ENCODE peak calls at places on chromosomes 1 and 21, in five cellular contexts. O, H, C, Y and V are unnamed samples.

GRCh38 chr1:201648066-201648910 is 109.4 kb downstream of the NAV1 start:
- DNase-seq in O (peak), H (peak), C (peak), Y (peak), V (no peak)

GRCh38 chr1:82706741-82707140 is 906.0 kb downstream of the ADGRL2 start:
- DNase-seq in O (no peak), H (no peak), C (no peak), Y (no peak), V (no peak)

GRCh38 chr1:89702520-89703045 is 69.7 kb downstream of the LRRC8C start:
- DNase-seq in O (no peak), H (no peak), C (no peak), Y (no peak), V (no peak)

GRCh38 chr1:241934181-241934815 is 23.3 kb upstream of the BECN2 start:
- DNase-seq in O (no peak), H (no peak), C (no peak), Y (peak), V (peak)

GRCh38 chr1:89724369-89725015 is 91.6 kb downstream of the LRRC8C start:
- DNase-seq in O (no peak), H (no peak), C (peak), Y (peak), V (no peak)

GRCh38 chr1:185517808-185518419 is 200.9 kb upstream of the IVNS1ABP start:
- DNase-seq in O (no peak), H (no peak), C (no peak), Y (peak), V (no peak)

GRCh38 chr1:115469703-115470476 is 131.8 kb upstream of the NGF start:
- DNase-seq in O (peak), H (peak), C (peak), Y (peak), V (no peak)

GRCh38 chr1:66274634-66275033 is 259.3 kb upstream of the SGIP1 start:
- DNase-seq in O (no peak), H (no peak), C (no peak), Y (peak), V (no peak)

GRCh38 chr1:9872430-9873165 is 37.5 kb downstream of the CTNNBIP1 start:
- DNase-seq in O (no peak), H (no peak), C (no peak), Y (peak), V (no peak)

GRCh38 chr1:218421531-218421930 is 76.4 kb downstream of the TGFB2 start:
- DNase-seq in O (no peak), H (no peak), C (no peak), Y (no peak), V (no peak)

GRCh38 chr1:213192026-213192425 is 141.0 kb downstream of the RPS6KC1 start:
- DNase-seq in O (no peak), H (no peak), C (no peak), Y (peak), V (no peak)

GRCh38 chr1:160022330-160023310 is 9.2 kb downstream of the PIGM start:
- DNase-seq in O (no peak), H (no peak), C (no peak), Y (no peak), V (no peak)

GRCh38 chr1:95408506-95409136 is 174.6 kb downstream of the RWDD3 start:
- DNase-seq in O (no peak), H (no peak), C (no peak), Y (no peak), V (no peak)

GRCh38 chr21:17921579-17922530 is 102.7 kb upstream of the C21orf91 start:
- DNase-seq in O (no peak), H (peak), C (no peak), Y (peak), V (no peak)

GRCh38 chr1:218171302-218171893 is 113.7 kb upstream of the RRP15 start:
- DNase-seq in O (peak), H (no peak), C (no peak), Y (peak), V (no peak)

GRCh38 chr1:180975551-180975950 is 47.1 kb downstream of the STX6 start:
- DNase-seq in O (no peak), H (no peak), C (no peak), Y (peak), V (no peak)

GRCh38 chr1:9844106-9844505 is 20.3 kb upstream of the CLSTN1 start:
- DNase-seq in O (no peak), H (no peak), C (no peak), Y (peak), V (no peak)

GRCh38 chr1:84877592-84877991 is 15.4 kb downstream of the LPAR3 start:
- DNase-seq in O (no peak), H (no peak), C (no peak), Y (peak), V (no peak)

GRCh38 chr1:236997882-236998281 is 6.4 kb downstream of the MT1HL1 start:
- DNase-seq in O (no peak), H (no peak), C (peak), Y (no peak), V (no peak)

GRCh38 chr1:243715285-243715684 is 134.8 kb downstream of the AKT3 start:
- DNase-seq in O (no peak), H (no peak), C (no peak), Y (peak), V (no peak)

GRCh38 chr1:181423301-181423918 is 59.9 kb upstream of the CACNA1E start:
- DNase-seq in O (peak), H (no peak), C (peak), Y (peak), V (no peak)

GRCh38 chr21:34795152-34796141 is 126.7 kb downstream of the CLIC6 start:
- DNase-seq in O (peak), H (no peak), C (no peak), Y (peak), V (no peak)

GRCh38 chr1:1826356-1827088 is 48.3 kb upstream of the NADK start:
- DNase-seq in O (no peak), H (no peak), C (no peak), Y (no peak), V (no peak)

GRCh38 chr1:110620686-110621085 is 14.5 kb upstream of the KCNA2 start:
- DNase-seq in O (no peak), H (no peak), C (no peak), Y (no peak), V (no peak)

GRCh38 chr1:203320546-203321272 is 15.4 kb downstream of the BTG2 start:
- DNase-seq in O (no peak), H (peak), C (peak), Y (peak), V (peak)

GRCh38 chr21:36551731-36552457 is 72.0 kb upstream of the CLDN14 start:
- DNase-seq in O (no peak), H (no peak), C (no peak), Y (peak), V (no peak)

GRCh38 chr1:154940213-154940879 is 3.8 kb upstream of the PMVK start:
- DNase-seq in O (no peak), H (no peak), C (peak), Y (no peak), V (no peak)

GRCh38 chr1:219476716-219477115 is 136.2 kb downstream of the ZC3H11B start:
- DNase-seq in O (no peak), H (no peak), C (no peak), Y (no peak), V (no peak)

GRCh38 chr1:47569681-47570470 is 132.0 kb downstream of the FOXD2 start:
- DNase-seq in O (peak), H (peak), C (no peak), Y (peak), V (no peak)

GRCh38 chr1:89203166-89203565 is 4.4 kb upstream of the GBP4 start:
- DNase-seq in O (no peak), H (no peak), C (no peak), Y (no peak), V (no peak)

GRCh38 chr21:45639206-45640000 is 4.1 kb upstream of the PCBP3 start:
- DNase-seq in O (no peak), H (no peak), C (no peak), Y (peak), V (no peak)

GRCh38 chr1:154422521-154422920 is 17.4 kb downstream of the IL6R start:
- DNase-seq in O (no peak), H (no peak), C (peak), Y (no peak), V (no peak)

GRCh38 chr1:217418241-217418840 is 212.5 kb downstream of the GPATCH2 start:
- DNase-seq in O (no peak), H (no peak), C (no peak), Y (no peak), V (no peak)

GRCh38 chr1:232403017-232403714 is 226.8 kb downstream of the SIPA1L2 start:
- DNase-seq in O (no peak), H (no peak), C (peak), Y (no peak), V (no peak)

GRCh38 chr1:234755449-234755863 is 145.5 kb upstream of the IRF2BP2 start:
- DNase-seq in O (no peak), H (peak), C (peak), Y (peak), V (peak)

DNA sequence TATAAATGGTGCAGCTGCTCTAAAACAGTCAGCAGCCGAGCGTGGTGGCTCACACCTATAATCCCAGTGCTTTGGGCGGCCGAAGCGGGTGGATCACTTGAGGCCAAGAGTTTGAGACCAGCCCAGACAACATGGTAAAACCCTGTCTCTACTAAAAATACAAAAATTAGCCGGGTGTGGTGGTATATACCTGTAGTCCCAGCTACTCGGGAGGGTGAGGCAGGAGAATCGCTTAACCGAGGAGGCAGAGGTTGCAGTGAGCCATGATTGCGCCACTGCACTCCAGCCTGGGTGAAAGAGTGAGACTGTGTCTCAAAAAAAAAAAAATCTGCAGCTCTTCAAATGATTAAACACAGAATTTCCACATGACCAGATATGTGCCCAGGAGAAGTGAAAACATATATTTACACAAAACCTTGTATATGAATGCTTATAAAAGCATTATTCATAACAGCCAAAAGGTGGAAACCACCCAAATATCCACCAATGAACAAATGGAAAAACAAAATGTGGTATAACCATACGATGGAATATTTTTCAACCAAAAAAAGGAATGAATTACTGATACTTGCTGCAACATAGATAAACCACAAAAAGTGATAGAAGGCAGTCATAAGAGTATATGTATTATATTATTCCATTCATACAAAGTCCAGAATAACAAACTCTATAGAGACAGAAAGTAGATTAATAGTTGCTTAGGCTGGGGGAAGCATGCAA is 14.1 kb downstream of the EPS15 start:
- DNase-seq in O (no peak), H (no peak), C (no peak), Y (no peak), V (no peak)
- TF ChIP-seq CTCF in O (no peak), H (no peak), C (no peak), Y (no peak), V (no peak)

GRCh38 chr1:19872190-19872589 is 10.0 kb upstream of the OTUD3 start:
- DNase-seq in O (no peak), H (no peak), C (no peak), Y (no peak), V (no peak)
- TF ChIP-seq CTCF in O (no peak), H (peak), C (no peak), Y (peak), V (no peak)

DNA sequence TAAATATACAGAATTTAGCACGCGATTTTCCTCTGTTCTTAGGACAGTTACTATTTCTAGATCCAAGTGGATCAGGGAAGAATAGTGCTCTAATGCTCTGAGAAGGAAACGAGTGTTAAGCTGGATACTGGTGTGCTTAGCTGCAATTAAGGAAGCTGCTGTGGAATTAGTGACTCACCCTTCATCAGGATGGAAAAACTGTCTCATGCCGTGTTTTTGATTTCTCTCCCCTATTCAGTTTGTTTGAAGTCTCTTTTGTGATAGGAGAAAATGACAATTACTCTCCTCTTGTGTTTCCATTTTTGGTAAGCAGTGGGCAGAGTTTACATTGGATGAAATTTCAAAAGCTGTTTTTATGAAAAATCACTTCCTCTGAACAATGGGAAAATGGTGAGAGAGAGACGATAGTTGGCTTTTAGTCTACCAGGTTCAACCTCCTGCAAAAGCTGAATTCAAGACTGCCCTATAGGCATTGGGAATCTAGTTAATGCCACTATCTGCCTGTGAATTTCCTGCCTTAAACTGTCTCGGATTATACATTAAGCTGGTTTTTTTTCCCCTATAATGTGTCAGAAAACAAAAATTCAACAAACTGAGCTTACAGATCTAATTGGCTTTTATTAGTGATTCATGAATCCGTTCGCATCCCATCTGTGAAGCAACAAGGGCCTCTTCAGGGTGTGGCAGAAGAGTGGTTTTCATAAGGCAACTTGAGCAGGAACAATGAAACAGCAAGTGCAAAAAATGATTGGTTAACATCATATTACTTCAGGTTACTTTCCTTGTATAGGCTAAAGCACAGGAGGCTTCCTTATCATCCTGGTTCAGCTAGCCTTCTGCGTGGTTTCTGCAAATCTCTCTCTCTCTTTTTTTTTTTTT is 179.9 kb downstream of the ST6GALNAC3 start:
- DNase-seq in O (no peak), H (peak), C (no peak), Y (peak), V (no peak)
- TF ChIP-seq CTCF in O (no peak), H (no peak), C (no peak), Y (no peak), V (no peak)

GRCh38 chr1:98102369-98103030 is 181.7 kb upstream of the DPYD start:
- DNase-seq in O (no peak), H (no peak), C (no peak), Y (peak), V (no peak)

GRCh38 chr1:98101364-98101763 is 180.5 kb upstream of the DPYD start:
- DNase-seq in O (no peak), H (no peak), C (no peak), Y (no peak), V (no peak)

GRCh38 chr1:98104285-98104684 is 183.5 kb upstream of the DPYD start:
- DNase-seq in O (no peak), H (no peak), C (no peak), Y (peak), V (no peak)

GRCh38 chr1:98107256-98107655 is 186.4 kb upstream of the DPYD start:
- DNase-seq in O (no peak), H (no peak), C (no peak), Y (no peak), V (no peak)

DNA sequence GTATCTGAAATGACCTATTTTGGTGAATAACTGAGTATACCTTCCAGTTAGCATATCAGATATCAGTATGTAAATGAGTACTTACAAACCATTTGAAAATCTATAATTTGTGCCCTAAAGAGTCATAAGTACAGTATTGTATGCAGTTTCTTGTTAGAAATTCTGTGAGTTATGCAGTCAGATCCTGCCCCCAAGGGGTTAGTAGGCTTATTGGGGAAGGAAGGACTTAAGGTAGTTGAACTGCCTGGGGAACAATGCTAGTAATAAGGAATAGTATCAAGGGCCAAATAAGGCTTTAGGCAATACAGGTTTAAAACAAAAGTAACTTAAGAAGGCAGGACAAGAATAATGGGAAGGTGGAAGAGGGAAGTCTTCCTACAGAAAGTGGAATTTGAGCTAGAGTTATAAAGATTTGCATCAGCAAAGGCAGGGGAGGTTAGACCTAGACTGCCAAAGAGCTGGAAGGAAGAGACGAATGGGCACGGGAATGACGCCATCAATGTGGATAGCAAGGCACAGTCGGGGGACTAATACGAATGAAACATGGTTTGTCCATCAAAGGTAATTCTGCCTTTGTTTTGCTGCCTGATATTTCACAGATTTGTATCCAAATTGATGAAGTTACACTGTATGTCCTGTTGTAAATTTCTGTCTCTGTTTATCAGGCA is 182.9 kb upstream of the DPYD start:
- DNase-seq in O (no peak), H (no peak), C (no peak), Y (peak), V (no peak)
- TF ChIP-seq CTCF in O (peak), H (no peak), C (no peak), Y (no peak), V (no peak)

GRCh38 chr1:78274814-78275213 is 216.0 kb upstream of the PTGFR start:
- DNase-seq in O (no peak), H (no peak), C (no peak), Y (peak), V (no peak)

GRCh38 chr1:78277253-78277652 is 213.5 kb upstream of the PTGFR start:
- DNase-seq in O (no peak), H (no peak), C (no peak), Y (peak), V (no peak)

GRCh38 chr1:78279051-78279450 is 211.7 kb upstream of the PTGFR start:
- DNase-seq in O (no peak), H (no peak), C (no peak), Y (peak), V (no peak)

GRCh38 chr1:78275456-78275855 is 215.3 kb upstream of the PTGFR start:
- DNase-seq in O (no peak), H (no peak), C (no peak), Y (no peak), V (no peak)

DNA sequence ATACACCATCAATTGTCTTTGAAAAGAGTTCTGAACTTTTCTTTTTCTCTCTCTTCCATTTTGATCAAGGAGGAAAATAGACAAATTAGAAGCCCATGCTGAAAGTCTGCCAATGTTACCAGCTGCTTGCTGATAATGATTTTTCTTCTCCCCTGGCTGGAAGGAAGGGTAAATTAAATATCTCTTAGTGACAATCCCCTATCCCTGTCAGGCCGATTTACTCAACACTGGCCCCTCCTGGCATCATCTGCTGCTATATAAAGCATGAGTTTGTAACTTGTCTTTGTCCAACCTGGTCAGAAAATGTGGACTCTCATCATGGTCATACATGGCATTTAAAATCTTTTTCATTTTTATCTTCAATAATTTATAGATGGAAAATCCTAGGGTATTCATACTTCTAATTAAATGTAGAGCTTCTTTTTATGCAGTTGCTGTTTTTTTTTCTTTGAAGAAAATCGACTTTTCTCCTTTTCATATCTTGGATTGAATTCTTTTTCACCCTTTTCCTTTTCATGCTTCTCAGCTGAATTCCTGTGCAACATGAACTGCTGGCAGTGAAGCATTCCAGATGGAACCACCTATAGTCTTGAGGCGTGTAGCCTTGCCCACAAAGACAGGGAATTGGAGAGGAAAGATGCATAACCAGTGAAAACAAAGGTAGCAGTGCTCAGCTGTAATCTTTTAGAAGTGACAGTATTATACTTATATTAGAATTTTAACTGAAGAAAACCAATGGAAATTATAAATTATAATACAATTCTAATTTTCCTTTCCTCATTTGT is 214.7 kb upstream of the PTGFR start:
- DNase-seq in O (no peak), H (no peak), C (no peak), Y (no peak), V (no peak)
- TF ChIP-seq CTCF in O (no peak), H (no peak), C (no peak), Y (peak), V (no peak)

DNA sequence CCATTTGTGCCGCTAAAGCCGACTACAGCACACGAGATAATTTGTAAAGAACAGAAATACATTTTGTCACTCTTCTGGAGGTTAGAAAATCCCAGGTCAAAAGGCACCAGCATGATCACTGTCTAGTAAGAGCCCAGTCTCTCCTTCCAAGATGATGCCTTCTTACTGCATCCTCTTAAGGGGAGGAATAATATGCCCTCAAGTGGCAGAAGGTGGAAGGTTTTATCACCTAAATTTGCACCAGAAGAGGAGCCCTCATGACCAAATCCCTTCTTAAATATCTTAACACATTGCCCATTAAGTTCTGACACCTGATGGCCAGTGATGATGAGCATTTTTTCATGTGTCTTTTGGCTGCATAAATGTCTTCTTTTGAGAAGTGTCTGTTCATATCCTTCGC is 326.7 kb upstream of the RGS18 start:
- DNase-seq in O (no peak), H (no peak), C (no peak), Y (no peak), V (no peak)
- TF ChIP-seq CTCF in O (no peak), H (no peak), C (no peak), Y (no peak), V (no peak)